ENCODE peak calls at places on chromosomes 6 and 20, in nine cellular contexts. M, X, H, A, G, R, N, D and Z are unnamed samples.
A peak's percentile ranks its signal among the peaks of the same experiment; 100 is the strongest.

GRCh38 chr6:27178001-27178730 is 69.3 kb upstream of the PRSS16 start:
- DNase-seq in R (peak; percentile 74), G (peak; percentile 85), A (peak; percentile 22), X (peak; percentile 52), M (peak; percentile 56), D (peak; percentile 60), N (no peak), H (peak; percentile 73), Z (no peak)

GRCh38 chr6:11432713-11433450 is 104.7 kb upstream of the TMEM170B start:
- DNase-seq in N (no peak), R (no peak), X (no peak), M (no peak), D (no peak), A (no peak), G (peak; percentile 55), H (no peak), Z (no peak)

GRCh38 chr6:89411019-89411268 is 1.1 kb downstream of the RRAGD start:
- DNase-seq in M (no peak), D (no peak), H (peak; percentile 38), A (no peak), X (no peak), N (peak; percentile 52), R (peak; percentile 24), G (peak; percentile 5), Z (no peak)

GRCh38 chr6:10555625-10556309 is 34.6 kb downstream of the GCNT2 start:
- DNase-seq in G (peak; percentile 46), M (peak; percentile 78), D (peak; percentile 70), N (peak; percentile 56), R (no peak), A (no peak), H (peak; percentile 72), X (no peak), Z (peak; percentile 37)

GRCh38 chr6:12238191-12238590 is 52.0 kb upstream of the EDN1 start:
- DNase-seq in H (no peak), M (no peak), X (no peak), N (no peak), A (no peak), D (no peak), G (no peak), R (no peak), Z (no peak)

GRCh38 chr6:116616757-116617093 is 446 bp downstream of the RSPH4A start:
- DNase-seq in G (no peak), X (no peak), R (no peak), D (peak; percentile 13), N (no peak), A (no peak), M (peak; percentile 19), H (peak; percentile 34), Z (no peak)

GRCh38 chr6:25384234-25384633 is 105.1 kb downstream of the CARMIL1 start:
- DNase-seq in M (no peak), G (no peak), N (no peak), H (no peak), R (peak; percentile 75), A (no peak), D (no peak), X (no peak), Z (no peak)

GRCh38 chr6:32218167-32218566 is 5.7 kb downstream of the NOTCH4 start:
- DNase-seq in D (no peak), R (no peak), H (no peak), X (no peak), A (no peak), N (no peak), G (no peak), M (no peak), Z (no peak)

GRCh38 chr20:40941023-40941655 is 87.5 kb upstream of the TOP1 start:
- DNase-seq in N (no peak), M (no peak), H (no peak), R (peak; percentile 94), A (no peak), X (no peak), D (no peak), G (no peak), Z (no peak)

GRCh38 chr6:11149551-11149950 is 38.0 kb upstream of the ERVFRD-1 start:
- DNase-seq in M (no peak), R (no peak), H (no peak), A (no peak), G (no peak), D (no peak), N (no peak), X (no peak), Z (no peak)

DNA sequence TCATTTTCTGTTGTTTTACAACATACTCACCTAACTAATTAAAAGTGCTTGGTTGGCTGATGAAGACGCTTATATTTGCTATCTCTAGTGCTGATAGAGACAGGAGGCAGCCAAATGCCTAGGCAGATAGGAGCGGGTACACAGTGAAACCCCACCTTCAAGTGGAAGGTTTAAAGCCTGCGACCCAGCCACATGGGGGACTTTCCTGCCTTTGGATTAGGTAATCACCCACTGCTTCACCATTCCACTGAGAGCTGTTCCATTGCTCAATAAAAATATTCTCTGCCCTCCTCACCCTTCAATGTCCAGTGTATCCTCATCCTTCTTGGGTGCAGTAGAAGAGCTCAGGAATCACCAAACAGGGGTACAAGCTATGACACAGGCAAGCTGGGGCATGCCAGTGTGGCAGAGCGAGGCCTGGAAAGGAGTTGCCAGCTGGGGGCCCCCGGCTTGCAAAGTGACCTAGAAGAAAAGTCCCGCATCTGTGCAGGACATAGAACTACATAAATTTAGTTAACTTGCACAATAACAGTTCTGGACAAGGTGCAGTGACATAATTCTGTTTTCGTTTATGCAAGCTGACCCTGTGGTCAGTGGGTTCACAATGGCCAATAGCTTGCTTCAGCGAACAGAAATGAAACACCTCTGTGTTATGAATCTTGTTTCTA is 112.0 kb upstream of the MLIP start:
- DNase-seq in A (no peak), N (no peak), D (no peak), R (no peak), H (no peak), M (no peak), X (no peak), G (no peak), Z (no peak)
- TF ChIP-seq CTCF in A (no peak), N (no peak), D (no peak), R (no peak), H (no peak), M (no peak), X (no peak), G (no peak), Z (no peak)

DNA sequence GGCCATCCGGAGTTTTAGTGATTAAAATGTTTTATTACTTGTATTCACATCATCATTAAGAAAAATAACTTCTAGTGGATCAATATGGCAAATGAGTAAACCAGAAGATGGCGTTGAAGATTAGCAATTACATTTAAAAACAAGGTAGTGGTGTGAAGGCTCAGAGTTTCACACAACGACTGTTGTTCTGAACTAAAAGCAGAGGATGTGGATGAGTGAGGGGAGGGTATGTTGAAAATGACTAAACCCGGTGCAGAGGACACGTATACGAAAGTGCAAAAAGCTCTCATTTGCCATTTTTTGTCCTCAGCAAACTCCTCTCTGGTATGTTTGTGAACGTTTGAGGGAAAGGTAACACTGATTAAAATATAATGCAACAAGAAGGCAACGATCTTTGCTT is 1.9 kb upstream of the IRF4 start:
- DNase-seq in M (no peak), X (no peak), N (no peak), R (peak; percentile 55), D (no peak), A (no peak), H (no peak), G (no peak), Z (no peak)
- H3K4me3 ChIP-seq in M (no peak overlapping the region), X (no peak overlapping the region), N (no peak overlapping the region), R (peak overlapping the region; percentile 9), D (no peak overlapping the region), A (no peak overlapping the region), H (no peak overlapping the region), G (no peak overlapping the region), Z (no peak overlapping the region)

GRCh38 chr6:145454006-145454405 is 281.3 kb downstream of the EPM2A start:
- DNase-seq in R (no peak), G (no peak), D (no peak), X (no peak), M (no peak), N (no peak), H (no peak), A (no peak), Z (no peak)

GRCh38 chr6:145457556-145457955 is 277.8 kb downstream of the EPM2A start:
- DNase-seq in R (no peak), H (no peak), D (no peak), M (no peak), X (no peak), G (no peak), A (no peak), N (no peak), Z (no peak)

GRCh38 chr6:145453376-145453775 is 281.9 kb downstream of the EPM2A start:
- DNase-seq in N (no peak), A (peak; percentile 12), D (no peak), G (no peak), H (no peak), R (no peak), X (no peak), M (no peak), Z (peak; percentile 36)
- TF ChIP-seq CTCF in N (no peak), A (no peak), D (no peak), G (peak; percentile 42), H (no peak), R (peak; percentile 43), X (no peak), M (peak; percentile 18), Z (no peak)

GRCh38 chr6:87793340-87793739 is 91.3 kb upstream of the AKIRIN2 start:
- DNase-seq in X (no peak), A (no peak), N (no peak), H (no peak), R (no peak), D (no peak), M (no peak), G (no peak), Z (no peak)

GRCh38 chr6:87794922-87795885 is 93.2 kb upstream of the AKIRIN2 start:
- DNase-seq in A (no peak), R (no peak), H (no peak), G (no peak), N (no peak), D (no peak), M (no peak), X (no peak), Z (no peak)

GRCh38 chr6:87799651-87800050 is 97.6 kb upstream of the AKIRIN2 start:
- DNase-seq in H (no peak), G (no peak), R (peak; percentile 80), X (peak; percentile 27), A (no peak), M (no peak), N (no peak), D (no peak), Z (no peak)

GRCh38 chr6:87803784-87804183 is 101.8 kb upstream of the AKIRIN2 start:
- DNase-seq in M (no peak), N (no peak), A (no peak), G (no peak), H (no peak), X (no peak), D (no peak), R (peak; percentile 55), Z (peak; percentile 52)

DNA sequence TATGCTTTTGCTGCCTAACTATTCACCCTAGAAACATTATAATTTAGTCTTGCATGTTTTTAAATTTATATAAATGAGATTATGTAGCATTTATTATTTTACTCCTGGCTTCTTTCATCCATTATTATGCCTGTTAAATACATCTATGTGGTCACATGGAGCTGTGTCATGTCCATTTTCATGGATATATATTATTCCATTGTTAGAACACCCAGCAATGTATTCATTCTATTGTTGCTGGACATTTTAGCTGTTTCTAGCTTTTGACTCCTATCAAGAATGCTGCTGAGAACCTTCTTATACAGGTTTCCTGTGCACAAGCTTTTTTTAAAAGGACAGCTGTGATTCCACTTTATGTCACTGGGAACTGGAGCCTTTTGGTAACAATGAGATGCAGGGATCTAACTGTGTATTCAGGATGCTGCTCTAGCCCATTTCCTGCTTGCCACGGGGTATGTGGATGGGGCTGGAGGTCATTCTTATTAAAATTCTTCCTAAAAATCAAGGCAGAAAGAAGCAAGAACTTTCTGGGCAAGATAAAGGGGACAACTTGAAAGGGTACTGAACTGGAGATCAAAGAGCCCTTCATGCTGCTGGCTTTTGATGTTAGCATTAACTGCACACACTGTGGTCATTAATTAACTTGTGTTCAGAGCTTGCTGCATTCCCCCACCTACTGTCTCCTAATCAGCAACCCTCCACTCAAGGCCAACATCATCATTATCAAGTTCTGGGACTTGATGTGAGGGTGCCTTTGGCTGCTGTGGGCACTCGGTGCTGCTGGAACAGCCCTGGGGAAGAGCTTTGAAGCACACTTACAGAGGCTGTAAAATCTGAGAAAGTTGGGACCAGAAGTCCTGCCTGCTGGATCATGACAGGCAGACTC is 96.6 kb upstream of the AKIRIN2 start:
- DNase-seq in R (peak; percentile 59), D (no peak), G (no peak), M (no peak), X (no peak), A (no peak), N (no peak), H (peak; percentile 61), Z (no peak)
- H3K4me3 ChIP-seq in R (peak overlapping the region; percentile 66), D (no peak overlapping the region), G (no peak overlapping the region), M (no peak overlapping the region), X (no peak overlapping the region), A (no peak overlapping the region), N (no peak overlapping the region), H (no peak overlapping the region), Z (no peak overlapping the region)